ENCODE peak calls at places on chromosomes 3 and 15, in ten cellular contexts. R is fibroblast of lung, J is ovary, K is uterus, W is WERI-Rb-1, P is bronchial epithelial cell, O is left lung, M is HCT116, I is heart right ventricle, U is cardiac muscle cell. N is an unnamed sample.

GRCh38 chr15:31308185-31308639 is 18.4 kb upstream of the KLF13 start:
- DNase-seq in U (no peak), M (no peak), R (no peak), J (no peak), W (no peak), O (no peak), I (no peak), K (no peak), P (no peak), N (no peak)

GRCh38 chr3:50575372-50575771 is 6.0 kb downstream of the HEMK1 start:
- DNase-seq in K (no peak), W (no peak), O (no peak), U (no peak), J (no peak), P (peak; percentile 19), R (no peak), I (no peak), M (no peak), N (no peak)

GRCh38 chr3:151918253-151919029 is 45.0 kb downstream of the SUCNR1 start:
- DNase-seq in U (peak; percentile 50), W (no peak), P (peak; percentile 73), K (no peak), R (peak; percentile 83), M (peak; percentile 50), I (no peak), J (no peak), O (peak; percentile 42), N (no peak)

GRCh38 chr3:64209866-64210609 is 15.2 kb downstream of the PRICKLE2 start:
- DNase-seq in M (no peak), K (peak; percentile 74), U (no peak), P (no peak), J (peak; percentile 56), O (peak; percentile 63), W (no peak), I (peak; percentile 65), R (peak; percentile 91), N (peak; percentile 67)

GRCh38 chr3:181009225-181009624 is 19.7 kb upstream of the DNAJC19 start:
- DNase-seq in U (no peak), J (no peak), W (no peak), P (no peak), O (no peak), I (no peak), R (no peak), M (no peak), K (no peak), N (no peak)

GRCh38 chr3:63864008-63864871 is 573 bp downstream of the ATXN7 start:
- DNase-seq in I (peak; percentile 41), J (peak; percentile 37), P (no peak), M (no peak), R (no peak), W (peak; percentile 23), U (peak; percentile 10), K (peak; percentile 19), O (peak; percentile 88), N (peak; percentile 77)

GRCh38 chr3:71358243-71358642 is 225.3 kb downstream of the FOXP1 start:
- DNase-seq in J (no peak), O (no peak), R (no peak), I (no peak), K (no peak), U (no peak), W (no peak), M (no peak), P (no peak), N (no peak)

GRCh38 chr3:136266468-136266867 is 16.3 kb downstream of the PCCB start:
- DNase-seq in U (no peak), K (no peak), O (no peak), W (no peak), J (no peak), I (no peak), M (no peak), R (peak; percentile 43), P (peak; percentile 90), N (no peak)

GRCh38 chr3:156978471-156978961 is 152.4 kb downstream of the LEKR1 start:
- DNase-seq in W (no peak), I (no peak), M (no peak), U (no peak), P (no peak), R (peak; percentile 27), O (no peak), K (no peak), J (no peak), N (no peak)

GRCh38 chr3:177523991-177524438 is 326.7 kb upstream of the TBL1XR1 start:
- DNase-seq in R (peak; percentile 84), J (no peak), U (no peak), M (no peak), I (no peak), K (no peak), W (no peak), P (peak; percentile 92), O (no peak), N (no peak)
- H3K4me3 ChIP-seq in R (no peak overlapping the region), J (no peak overlapping the region), U (no peak overlapping the region), M (no peak overlapping the region), I (no peak overlapping the region), K (no peak overlapping the region), W (no peak overlapping the region), P (no peak overlapping the region), O (no peak overlapping the region), N (no peak overlapping the region)

GRCh38 chr15:28118083-28118482 is 19.0 kb upstream of the OCA2 start:
- DNase-seq in W (no peak), O (peak; percentile 51), K (no peak), J (no peak), I (no peak), R (no peak), M (no peak), P (no peak), U (no peak), N (peak; percentile 30)
- H3K36me3 ChIP-seq in W (peaks cover 77% of the 10 kb centered on the region), O (peaks cover 95% of the 10 kb centered on the region), K (no peaks in the 10 kb centered on the region), J (no peaks in the 10 kb centered on the region), I (peaks cover 8% of the 10 kb centered on the region), R (peaks cover 11% of the 10 kb centered on the region), M (peaks cover 11% of the 10 kb centered on the region), P (peaks cover 26% of the 10 kb centered on the region), U (peaks cover 58% of the 10 kb centered on the region), N (peaks cover 84% of the 10 kb centered on the region)

GRCh38 chr3:149653564-149653963 is 4.3 kb downstream of the WWTR1 start:
- DNase-seq in K (no peak), W (no peak), M (no peak), J (no peak), P (no peak), U (no peak), R (no peak), O (no peak), I (no peak), N (no peak)

GRCh38 chr3:149655826-149656599 is 1.8 kb downstream of the WWTR1 start:
- DNase-seq in K (no peak), J (no peak), R (peak; percentile 42), O (no peak), P (no peak), W (no peak), U (no peak), M (no peak), I (no peak), N (no peak)

GRCh38 chr3:149657458-149657795 is 398 bp downstream of the WWTR1 start:
- DNase-seq in W (no peak), R (peak; percentile 70), U (no peak), I (peak; percentile 44), J (peak; percentile 71), M (no peak), O (no peak), K (peak; percentile 81), P (peak; percentile 54), N (peak; percentile 83)

GRCh38 chr3:149653136-149653535 is 4.7 kb downstream of the WWTR1 start:
- DNase-seq in I (no peak), P (no peak), W (no peak), O (no peak), U (no peak), R (no peak), K (no peak), M (no peak), J (no peak), N (no peak)

DNA sequence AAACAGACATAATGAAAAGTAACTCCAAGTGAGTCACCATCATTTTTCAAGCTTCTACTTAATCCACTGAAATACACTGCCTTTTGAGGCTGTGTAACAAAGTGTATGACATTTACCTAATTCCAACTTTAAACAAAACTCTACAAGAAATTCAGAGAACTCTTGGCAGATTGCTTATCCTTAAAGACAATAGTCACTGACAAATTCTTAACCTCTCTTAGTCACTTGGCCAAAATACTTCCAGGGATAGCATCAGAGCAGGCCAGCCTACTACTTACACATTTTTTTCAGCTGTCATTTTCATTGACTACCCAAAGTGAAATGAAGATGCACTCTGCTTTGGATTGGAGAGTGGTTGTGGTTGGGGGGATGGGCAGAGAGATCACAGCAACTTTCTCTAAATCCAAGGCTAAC is 3.6 kb downstream of the WWTR1 start:
- DNase-seq in O (no peak), U (no peak), J (no peak), K (no peak), W (no peak), P (peak; percentile 30), I (no peak), R (peak; percentile 75), M (no peak), N (no peak)
- H3K4me3 ChIP-seq in O (peak overlapping the region; percentile 64), U (no peak overlapping the region), J (peak overlapping the region; percentile 80), K (peak overlapping the region; percentile 95), W (no peak overlapping the region), P (no peak overlapping the region), I (peak overlapping the region; percentile 93), R (peak overlapping the region; percentile 33), M (no peak overlapping the region), N (peak overlapping the region; percentile 75)

DNA sequence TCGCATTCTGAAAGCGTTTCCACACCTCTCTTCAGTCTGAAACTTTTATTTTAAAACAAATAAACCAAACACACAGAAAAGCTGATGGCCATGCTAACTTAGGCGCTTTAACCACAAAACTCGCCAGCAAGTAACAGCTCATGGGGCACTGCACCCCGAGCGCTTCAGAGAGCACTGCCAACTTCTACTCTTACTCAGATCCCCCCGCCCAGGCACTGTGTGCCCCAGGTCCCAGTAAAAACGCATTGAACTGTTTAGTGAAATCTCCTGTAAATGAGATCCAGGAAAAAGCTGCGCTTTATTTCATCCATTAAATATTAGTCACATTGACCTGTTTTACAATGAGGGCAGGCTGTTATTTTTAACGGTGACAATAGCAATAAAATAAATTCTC is 99.7 kb downstream of the LRIG1 start:
- DNase-seq in P (no peak), U (no peak), K (peak; percentile 12), W (no peak), J (no peak), O (peak; percentile 34), M (no peak), I (no peak), R (peak; percentile 34), N (no peak)
- H3K36me3 ChIP-seq in P (peaks cover 11% of the 10 kb centered on the region), U (peaks cover 8% of the 10 kb centered on the region), K (no peaks in the 10 kb centered on the region), W (peaks cover 4% of the 10 kb centered on the region), J (no peaks in the 10 kb centered on the region), O (peaks cover 58% of the 10 kb centered on the region), M (no peaks in the 10 kb centered on the region), I (no peaks in the 10 kb centered on the region), R (peaks cover 8% of the 10 kb centered on the region), N (peaks cover 45% of the 10 kb centered on the region)

GRCh38 chr3:14468621-14468981 is 66.2 kb downstream of the SLC6A6 start:
- DNase-seq in P (no peak), W (no peak), U (no peak), J (no peak), K (no peak), M (no peak), R (no peak), I (no peak), O (no peak), N (no peak)
- H3K4me3 ChIP-seq in P (no peak overlapping the region), W (no peak overlapping the region), U (no peak overlapping the region), J (no peak overlapping the region), K (no peak overlapping the region), M (no peak overlapping the region), R (no peak overlapping the region), I (no peak overlapping the region), O (no peak overlapping the region), N (no peak overlapping the region)

GRCh38 chr15:89155656-89156055 is 65.7 kb downstream of the RLBP1 start:
- DNase-seq in U (no peak), K (no peak), P (no peak), O (no peak), M (no peak), J (no peak), R (no peak), W (no peak), I (peak; percentile 56), N (no peak)
- H3K36me3 ChIP-seq in U (peaks cover 13% of the 10 kb centered on the region), K (no peaks in the 10 kb centered on the region), P (peaks cover 20% of the 10 kb centered on the region), O (peaks cover 76% of the 10 kb centered on the region), M (no peaks in the 10 kb centered on the region), J (no peaks in the 10 kb centered on the region), R (no peaks in the 10 kb centered on the region), W (peaks cover 41% of the 10 kb centered on the region), I (no peaks in the 10 kb centered on the region), N (peaks cover 79% of the 10 kb centered on the region)

N was measured in upper lobe of right lung.